ENCODE peak calls at places on chromosomes 13 and 19, in six cellular contexts. V is NCI-H146, I is NCI-H1694, C is amniotic stem cell, O is nephron progenitor cell, R is GM23248. W is an unnamed sample.

GRCh38 chr13:110338441-110339101 is 31.5 kb downstream of the COL4A2 start:
- DNase-seq in I (no peak), C (no peak), R (peak; percentile 41), O (no peak), V (no peak), W (no peak)

GRCh38 chr19:1680976-1681375 is 28.6 kb upstream of the TCF3 start:
- DNase-seq in R (no peak), V (no peak), C (no peak), I (no peak), O (no peak), W (no peak)

GRCh38 chr19:19276386-19276785 is 3.3 kb upstream of the TM6SF2 start:
- DNase-seq in C (peak; percentile 64), V (no peak), O (no peak), R (peak; percentile 30), I (no peak), W (no peak)

GRCh38 chr19:15316498-15316897 is 15.8 kb downstream of the BRD4 start:
- DNase-seq in R (peak; percentile 61), V (no peak), I (no peak), C (no peak), O (no peak), W (no peak)

GRCh38 chr13:106680796-106681482 is 113.0 kb upstream of the ARGLU1 start:
- DNase-seq in I (no peak), O (no peak), R (no peak), V (no peak), C (no peak), W (no peak)

GRCh38 chr13:109784590-109785140 is 1.7 kb downstream of the IRS2 start:
- DNase-seq in V (peak; percentile 83), O (peak; percentile 93), I (peak; percentile 11), R (peak; percentile 86), C (peak; percentile 15), W (peak; percentile 69)

GRCh38 chr19:5691205-5691929 is 1.3 kb downstream of the RPL36 start:
- DNase-seq in C (no peak), R (peak; percentile 60), I (peak; percentile 17), O (no peak), V (no peak), W (no peak)

GRCh38 chr13:89514534-89515312 is 1832.8 kb upstream of the MIR17HG start:
- DNase-seq in O (no peak), I (no peak), V (peak; percentile 66), C (no peak), R (peak; percentile 19), W (peak; percentile 83)

GRCh38 chr19:4581381-4582111 is 22.1 kb upstream of the SEMA6B start:
- DNase-seq in C (no peak), V (peak; percentile 13), R (no peak), O (peak; percentile 76), I (no peak), W (no peak)

GRCh38 chr13:68872338-68872737 is 1235.3 kb upstream of the ATXN8OS start:
- DNase-seq in I (no peak), O (no peak), R (no peak), C (no peak), V (no peak), W (no peak)

GRCh38 chr19:49431330-49431749 is 6.2 kb downstream of the GFY start:
- DNase-seq in C (no peak), I (no peak), O (no peak), R (no peak), V (no peak), W (no peak)

GRCh38 chr13:39210961-39211534 is 172.8 kb downstream of the NHLRC3 start:
- DNase-seq in R (peak; percentile 53), C (no peak), O (no peak), I (no peak), V (no peak), W (no peak)

GRCh38 chr19:54325194-54325621 is 12.2 kb upstream of the LILRA5 start:
- DNase-seq in C (no peak), I (peak; percentile 47), O (peak; percentile 40), V (peak; percentile 15), R (peak; percentile 40), W (no peak)

GRCh38 chr19:1101337-1101698 is 2.5 kb upstream of the GPX4 start:
- DNase-seq in V (no peak), I (no peak), R (no peak), O (no peak), C (no peak), W (no peak)

GRCh38 chr13:105979586-105979985 is 555.9 kb downstream of the EFNB2 start:
- DNase-seq in R (no peak), O (peak; percentile 8), I (no peak), C (no peak), V (peak; percentile 52), W (no peak)

GRCh38 chr19:39362682-39363657 is 20.7 kb downstream of the SAMD4B start:
- DNase-seq in O (no peak), V (no peak), C (no peak), I (no peak), R (peak; percentile 65), W (no peak)

GRCh38 chr13:101127741-101128353 is 288.5 kb downstream of the NALCN start:
- DNase-seq in O (peak; percentile 30), V (peak; percentile 63), I (peak; percentile 76), C (peak; percentile 11), R (peak; percentile 66), W (peak; percentile 37)

GRCh38 chr19:1856698-1857603 is 6.4 kb downstream of the KLF16 start:
- DNase-seq in R (peak; percentile 96), O (peak; percentile 72), V (no peak), I (no peak), C (no peak), W (peak; percentile 68)

GRCh38 chr13:40518481-40518882 is 148.0 kb downstream of the FOXO1 start:
- DNase-seq in I (no peak), V (no peak), O (no peak), C (no peak), R (no peak), W (no peak)

GRCh38 chr13:71017607-71018006 is 849.4 kb downstream of the DACH1 start:
- DNase-seq in I (no peak), R (no peak), O (no peak), C (no peak), V (no peak), W (no peak)

GRCh38 chr13:66128692-66129269 is 1101.4 kb downstream of the PCDH9 start:
- DNase-seq in R (no peak), C (no peak), V (no peak), I (no peak), O (no peak), W (no peak)

GRCh38 chr19:7900401-7900870 is 3.2 kb upstream of the MAP2K7 start:
- DNase-seq in O (no peak), I (no peak), R (no peak), C (no peak), V (no peak), W (no peak)

GRCh38 chr13:26977541-26977940 is 194.1 kb downstream of the USP12 start:
- DNase-seq in C (no peak), V (no peak), O (no peak), I (no peak), R (peak; percentile 50), W (no peak)

GRCh38 chr13:109211616-109212015 is 574.8 kb downstream of the IRS2 start:
- DNase-seq in C (no peak), I (no peak), R (peak; percentile 66), V (no peak), O (no peak), W (no peak)

GRCh38 chr13:44972956-44973581 is 16.2 kb downstream of the NUFIP1 start:
- DNase-seq in O (no peak), V (peak; percentile 15), C (peak; percentile 67), I (peak; percentile 19), R (peak; percentile 74), W (peak; percentile 30)

GRCh38 chr13:37648604-37649003 is 50.0 kb upstream of the POSTN start:
- DNase-seq in R (peak; percentile 73), O (no peak), C (no peak), I (no peak), V (no peak), W (no peak)

GRCh38 chr13:91459485-91459884 is 61.1 kb downstream of the GPC5 start:
- DNase-seq in I (no peak), R (no peak), O (no peak), V (no peak), C (no peak), W (no peak)

GRCh38 chr19:42942187-42942789 is 5.3 kb upstream of the PSG7 start:
- DNase-seq in I (no peak), O (no peak), R (peak; percentile 45), C (no peak), V (no peak), W (no peak)

GRCh38 chr13:77384999-77385398 is 58.1 kb upstream of the MYCBP2 start:
- DNase-seq in I (no peak), C (no peak), V (no peak), R (peak; percentile 52), O (no peak), W (no peak)

GRCh38 chr19:18194554-18195238 is 1.7 kb downstream of the MPV17L2 start:
- DNase-seq in O (peak; percentile 58), C (no peak), V (no peak), I (no peak), R (peak; percentile 60), W (no peak)

GRCh38 chr19:2190848-2191455 is 27.2 kb downstream of the DOT1L start:
- DNase-seq in R (no peak), I (no peak), V (no peak), O (no peak), C (no peak), W (no peak)

GRCh38 chr13:100244431-100244830 is 155.5 kb downstream of the PCCA start:
- DNase-seq in O (no peak), R (peak; percentile 31), C (no peak), V (no peak), I (no peak), W (no peak)

GRCh38 chr13:30738946-30739528 is 3.7 kb downstream of the ALOX5AP start:
- DNase-seq in O (no peak), R (no peak), V (no peak), C (no peak), I (no peak), W (no peak)

GRCh38 chr19:19661675-19662251 is 1.7 kb downstream of the ATP13A1 start:
- DNase-seq in C (no peak), V (no peak), R (peak; percentile 12), O (no peak), I (no peak), W (no peak)